ENCODE peak calls at places on chromosome 20, in four cellular contexts. E is fibroblast of pulmonary artery, H is AG04450, J is suprapubic skin. S is an unnamed sample.

GRCh38 chr20:44912189-44912588 is 2.3 kb downstream of the PABPC1L start:
- DNase-seq in J (no peak), E (no peak), H (no peak), S (no peak)

GRCh38 chr20:822651-823325 is 10.7 kb upstream of the FAM110A start:
- DNase-seq in H (no peak), J (no peak), E (no peak), S (no peak)

GRCh38 chr20:52923123-52923543 is 49.0 kb upstream of the TSHZ2 start:
- DNase-seq in J (no peak), E (peak), H (no peak), S (no peak)

GRCh38 chr20:33812673-33813462 is 1.7 kb downstream of the CHMP4B start:
- DNase-seq in E (no peak), J (no peak), H (no peak), S (no peak)

GRCh38 chr20:2282181-2282580 is 13.6 kb upstream of the TGM3 start:
- DNase-seq in H (no peak), E (no peak), J (no peak), S (no peak)

GRCh38 chr20:16520154-16520553 is 53.1 kb downstream of the KIF16B start:
- DNase-seq in H (no peak), J (no peak), E (no peak), S (no peak)

GRCh38 chr20:8583209-8584106 is 451.4 kb downstream of the PLCB1 start:
- DNase-seq in E (peak), H (no peak), J (no peak), S (no peak)

GRCh38 chr20:62804021-62804631 is 509 bp upstream of the OGFR start:
- DNase-seq in H (no peak), E (no peak), J (no peak), S (no peak)

GRCh38 chr20:63961664-63962425 is 5.6 kb upstream of the UCKL1 start:
- DNase-seq in E (no peak), H (no peak), J (no peak), S (no peak)

GRCh38 chr20:61819921-61820825 is 245.5 kb downstream of the TAF4 start:
- DNase-seq in E (no peak), H (no peak), J (no peak), S (no peak)

GRCh38 chr20:38649275-38649891 is 47.8 kb downstream of the ARHGAP40 start:
- DNase-seq in E (peak), H (no peak), J (no peak), S (no peak)

GRCh38 chr20:12570371-12570770 is 438.4 kb upstream of the SPTLC3 start:
- DNase-seq in J (no peak), E (no peak), H (no peak), S (no peak)

GRCh38 chr20:62953839-62954703 is 1.6 kb downstream of the SLC17A9 start:
- DNase-seq in J (no peak), E (peak), H (peak), S (peak)

GRCh38 chr20:57703013-57703412 is 6.8 kb downstream of the PMEPA1 start:
- DNase-seq in H (no peak), J (no peak), E (no peak), S (no peak)

GRCh38 chr20:57702091-57702490 is 7.7 kb downstream of the PMEPA1 start:
- DNase-seq in E (no peak), J (no peak), H (no peak), S (no peak)

GRCh38 chr20:57701651-57702050 is 8.2 kb downstream of the PMEPA1 start:
- DNase-seq in E (no peak), J (no peak), H (no peak), S (no peak)

GRCh38 chr20:57701090-57701489 is 8.7 kb downstream of the PMEPA1 start:
- DNase-seq in J (no peak), H (no peak), E (no peak), S (no peak)

DNA sequence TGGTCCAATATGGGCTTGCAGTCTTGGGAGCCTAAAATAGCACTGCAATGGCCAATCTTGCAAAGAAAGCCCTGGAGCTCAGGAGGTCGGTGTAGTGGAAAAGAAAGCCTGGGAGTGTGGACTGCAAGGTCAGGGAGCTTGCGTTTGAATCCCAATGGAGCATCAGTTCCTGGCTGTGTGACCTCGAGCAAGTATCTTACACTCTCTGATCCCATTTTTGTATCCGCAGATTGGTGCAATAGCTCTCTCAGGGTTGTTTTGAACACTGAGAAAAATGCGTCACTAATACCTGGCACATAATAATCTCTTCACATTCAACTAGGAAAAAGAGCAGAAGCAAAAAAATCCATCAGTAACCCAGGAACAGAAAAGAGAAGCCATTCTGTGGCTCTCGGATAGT is 7.3 kb downstream of the PMEPA1 start:
- DNase-seq in J (no peak), H (no peak), E (no peak), S (no peak)
- H3K4me3 ChIP-seq in J (no peak), H (no peak), E (no peak), S (no peak)

GRCh38 chr20:57007171-57007540 is 259.3 kb downstream of the BMP7 start:
- DNase-seq in H (no peak), J (no peak), E (no peak), S (no peak)
- H3K4me3 ChIP-seq in H (no peak), J (no peak), E (no peak), S (no peak)

GRCh38 chr20:54345301-54345724 is 130.1 kb upstream of the DOK5 start:
- DNase-seq in J (no peak), H (peak), E (peak), S (no peak)
- H3K4me3 ChIP-seq in J (no peak), H (no peak), E (no peak), S (no peak)

GRCh38 chr20:23622839-23623343 is 14.9 kb downstream of the CST3 start:
- DNase-seq in E (peak), H (peak), J (no peak), S (peak)
- H3K4me3 ChIP-seq in E (peak), H (peak), J (peak), S (no peak)

GRCh38 chr20:10739575-10739974 is 65.8 kb upstream of the JAG1 start:
- DNase-seq in E (peak), J (no peak), H (no peak), S (no peak)
- H3K4me3 ChIP-seq in E (peak), J (peak), H (no peak), S (no peak)

GRCh38 chr20:49986049-49986448 is 3.3 kb downstream of the SNAI1 start:
- DNase-seq in J (no peak), H (no peak), E (peak), S (no peak)
- H3K4me3 ChIP-seq in J (peak), H (peak), E (peak), S (no peak)

DNA sequence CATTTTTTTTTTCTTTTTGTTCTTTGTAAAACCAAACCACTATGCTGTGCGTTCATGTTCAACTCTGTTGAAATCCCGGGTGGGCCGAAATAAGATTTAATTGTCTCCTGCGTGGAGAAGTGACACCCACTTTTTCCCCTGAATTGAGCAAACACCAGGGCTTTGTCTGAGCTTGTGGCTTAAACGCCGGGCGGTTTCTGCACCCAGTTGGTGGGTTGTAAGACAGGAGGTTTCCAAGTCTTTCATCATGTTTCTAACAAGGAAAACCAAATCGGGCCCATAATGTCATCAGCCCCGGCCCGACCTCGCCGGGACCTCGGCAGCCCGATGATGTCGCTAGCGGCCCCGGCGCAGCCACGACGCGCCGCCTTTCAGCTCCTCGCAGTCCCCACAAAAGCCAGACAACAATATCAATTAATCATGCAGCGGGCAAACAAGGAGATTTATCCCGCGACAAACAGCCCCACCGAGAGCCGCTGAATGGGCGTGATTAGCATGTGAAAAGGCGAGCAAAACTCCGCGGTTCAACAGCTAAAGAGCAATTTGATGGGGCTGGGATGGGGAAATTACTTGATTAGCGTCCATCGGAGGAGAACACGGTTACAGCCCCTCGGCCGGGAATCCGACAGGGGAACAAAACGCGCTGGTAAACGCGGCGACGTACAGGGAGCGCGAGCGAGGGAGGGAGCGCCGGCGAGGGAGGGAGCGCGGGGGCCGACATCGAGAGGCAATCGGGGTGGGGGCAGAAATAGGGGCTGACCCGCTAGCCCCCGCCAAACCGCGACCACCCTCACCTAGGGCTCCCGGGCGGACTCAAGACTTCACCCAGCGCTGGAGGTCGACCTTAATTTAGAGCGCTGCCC is 5.3 kb downstream of the LINC00237 start:
- DNase-seq in E (peak), H (no peak), J (no peak), S (no peak)
- H3K4me3 ChIP-seq in E (no peak), H (peak), J (peak), S (peak)

S was measured in lower leg skin.